ENCODE peak calls at places on chromosomes 12 and 14, in eight cellular contexts. One of them, this sample, is unnamed.

GRCh38 chr12:65649126-65649525 is 175.2 kb upstream of the HMGA2 start:
- DNase-seq in HuH-7: no peak
- DNase-seq in ACHN: peak; percentile 97
- DNase-seq in RPMI8226: no peak
- DNase-seq in C1 segment of cervical spinal cord: no peak
- DNase-seq in esophagus squamous epithelium: no peak
- DNase-seq in NCI-H82: no peak
- DNase-seq in NCI-H1417: peak; percentile 7
- DNase-seq in this sample: no peak

GRCh38 chr14:55712505-55712904 is 132.5 kb downstream of the KTN1 start:
- DNase-seq in HuH-7: no peak
- DNase-seq in ACHN: no peak
- DNase-seq in RPMI8226: no peak
- DNase-seq in C1 segment of cervical spinal cord: no peak
- DNase-seq in esophagus squamous epithelium: no peak
- DNase-seq in NCI-H82: no peak
- DNase-seq in NCI-H1417: no peak
- DNase-seq in this sample: peak; percentile 5

GRCh38 chr14:103519837-103520212 is 2.8 kb downstream of the CKB start:
- DNase-seq in HuH-7: no peak
- DNase-seq in ACHN: no peak
- DNase-seq in RPMI8226: no peak
- DNase-seq in C1 segment of cervical spinal cord: no peak
- DNase-seq in esophagus squamous epithelium: no peak
- DNase-seq in NCI-H82: no peak
- DNase-seq in NCI-H1417: peak; percentile 87
- DNase-seq in this sample: no peak

GRCh38 chr12:62347922-62348650 is 87.9 kb downstream of the USP15 start:
- DNase-seq in HuH-7: no peak
- DNase-seq in ACHN: peak; percentile 50
- DNase-seq in RPMI8226: no peak
- DNase-seq in C1 segment of cervical spinal cord: no peak
- DNase-seq in esophagus squamous epithelium: no peak
- DNase-seq in NCI-H82: no peak
- DNase-seq in NCI-H1417: no peak
- DNase-seq in this sample: no peak

GRCh38 chr14:32010561-32011188 is 66.4 kb upstream of the ARHGAP5 start:
- DNase-seq in HuH-7: peak; percentile 63
- DNase-seq in ACHN: peak; percentile 76
- DNase-seq in RPMI8226: no peak
- DNase-seq in C1 segment of cervical spinal cord: no peak
- DNase-seq in esophagus squamous epithelium: no peak
- DNase-seq in NCI-H82: no peak
- DNase-seq in NCI-H1417: no peak
- DNase-seq in this sample: no peak

GRCh38 chr14:22553445-22553844 is 35.6 kb downstream of the DAD1 start:
- DNase-seq in HuH-7: no peak
- DNase-seq in ACHN: no peak
- DNase-seq in RPMI8226: no peak
- DNase-seq in C1 segment of cervical spinal cord: no peak
- DNase-seq in esophagus squamous epithelium: no peak
- DNase-seq in NCI-H82: no peak
- DNase-seq in NCI-H1417: no peak
- DNase-seq in this sample: no peak

GRCh38 chr12:50862316-50862715 is 19.6 kb downstream of the TMPRSS12 start:
- DNase-seq in HuH-7: no peak
- DNase-seq in ACHN: peak; percentile 34
- DNase-seq in RPMI8226: no peak
- DNase-seq in C1 segment of cervical spinal cord: no peak
- DNase-seq in esophagus squamous epithelium: no peak
- DNase-seq in NCI-H82: no peak
- DNase-seq in NCI-H1417: no peak
- DNase-seq in this sample: no peak

GRCh38 chr14:103502877-103503276 is 19.8 kb downstream of the CKB start:
- DNase-seq in HuH-7: no peak
- DNase-seq in ACHN: no peak
- DNase-seq in RPMI8226: no peak
- DNase-seq in C1 segment of cervical spinal cord: no peak
- DNase-seq in esophagus squamous epithelium: no peak
- DNase-seq in NCI-H82: no peak
- DNase-seq in NCI-H1417: no peak
- DNase-seq in this sample: no peak

GRCh38 chr14:68089146-68089715 is 269.7 kb downstream of the RAD51B start:
- DNase-seq in HuH-7: no peak
- DNase-seq in ACHN: peak; percentile 78
- DNase-seq in RPMI8226: no peak
- DNase-seq in C1 segment of cervical spinal cord: no peak
- DNase-seq in esophagus squamous epithelium: no peak
- DNase-seq in NCI-H82: no peak
- DNase-seq in NCI-H1417: peak; percentile 84
- DNase-seq in this sample: no peak

GRCh38 chr12:76308866-76309265 is 39.3 kb downstream of the BBS10 start:
- DNase-seq in HuH-7: no peak
- DNase-seq in ACHN: no peak
- DNase-seq in RPMI8226: no peak
- DNase-seq in C1 segment of cervical spinal cord: no peak
- DNase-seq in esophagus squamous epithelium: no peak
- DNase-seq in NCI-H82: no peak
- DNase-seq in NCI-H1417: no peak
- DNase-seq in this sample: no peak

GRCh38 chr12:67772276-67773169 is 124.0 kb downstream of the DYRK2 start:
- DNase-seq in HuH-7: peak; percentile 34
- DNase-seq in ACHN: no peak
- DNase-seq in RPMI8226: no peak
- DNase-seq in C1 segment of cervical spinal cord: no peak
- DNase-seq in esophagus squamous epithelium: no peak
- DNase-seq in NCI-H82: peak; percentile 96
- DNase-seq in NCI-H1417: peak; percentile 85
- DNase-seq in this sample: no peak